ENCODE peak calls at places on chromosomes 1 and 21, in nine cellular contexts. D is astrocyte, J is Panc1, A is neural progenitor cell, C is fibroblast of lung, T is IMR-90, K is left ventricle myocardium inferior, I is PC-3, H is Peyer's patch. U is an unnamed sample. For H3K27me3 and H3K4me1, the result is how much of the 10 kb centered on the place peaks cover.

GRCh38 chr21:43930848-43931384 is 65.9 kb downstream of the AGPAT3 start:
- DNase-seq in D (no peak), J (no peak), A (no peak), C (no peak), T (no peak), K (no peak), I (no peak), H (no peak), U (no peak)

GRCh38 chr1:40379785-40380452 is 6.4 kb downstream of the SMAP2 start:
- DNase-seq in D (peak), J (no peak), A (no peak), C (peak), T (peak), K (no peak), I (peak), H (no peak), U (no peak)

GRCh38 chr1:152998476-152998875 is 3.1 kb upstream of the SPRR3 start:
- DNase-seq in D (no peak), J (no peak), A (no peak), C (no peak), T (no peak), K (no peak), I (no peak), H (no peak), U (no peak)

GRCh38 chr1:240803151-240803550 is 191.2 kb upstream of the GREM2 start:
- DNase-seq in D (peak), J (peak), A (no peak), C (peak), T (peak), K (no peak), I (peak), H (no peak), U (no peak)

GRCh38 chr1:176119549-176119948 is 87.5 kb downstream of the COP1 start:
- DNase-seq in D (no peak), J (peak), A (no peak), C (peak), T (peak), K (no peak), I (peak), H (no peak), U (no peak)

GRCh38 chr1:21641967-21642366 is 27.2 kb downstream of the RAP1GAP start:
- DNase-seq in D (no peak), J (no peak), A (no peak), C (no peak), T (no peak), K (peak), I (no peak), H (no peak), U (peak)

GRCh38 chr1:208450958-208451357 is 206.8 kb upstream of the PLXNA2 start:
- DNase-seq in D (no peak), J (no peak), A (no peak), C (no peak), T (no peak), K (no peak), I (no peak), H (no peak), U (no peak)

GRCh38 chr1:87410771-87411170 is 82.1 kb downstream of the LMO4 start:
- DNase-seq in D (no peak), J (no peak), A (no peak), C (peak), T (peak), K (peak), I (no peak), H (no peak), U (no peak)

GRCh38 chr21:42223826-42224575 is 5.1 kb downstream of the ABCG1 start:
- DNase-seq in D (no peak), J (no peak), A (no peak), C (no peak), T (no peak), K (no peak), I (no peak), H (no peak), U (no peak)

GRCh38 chr1:20492751-20493150 is 6.7 kb upstream of the CAMK2N1 start:
- DNase-seq in D (no peak), J (no peak), A (no peak), C (no peak), T (no peak), K (no peak), I (no peak), H (no peak), U (no peak)

GRCh38 chr1:25813734-25814471 is 5.9 kb upstream of the MTFR1L start:
- DNase-seq in D (no peak), J (no peak), A (no peak), C (no peak), T (no peak), K (no peak), I (no peak), H (no peak), U (no peak)

GRCh38 chr1:3035871-3036645 is 14.8 kb downstream of the ACTRT2 start:
- DNase-seq in D (no peak), J (no peak), A (no peak), C (no peak), T (no peak), K (no peak), I (no peak), H (no peak), U (peak)

GRCh38 chr1:229699613-229700242 is 73.7 kb downstream of the URB2 start:
- DNase-seq in D (peak), J (no peak), A (no peak), C (peak), T (no peak), K (no peak), I (no peak), H (no peak), U (no peak)

GRCh38 chr21:43721939-43722338 is 3.0 kb downstream of the PDXK start:
- DNase-seq in D (no peak), J (no peak), A (no peak), C (no peak), T (no peak), K (no peak), I (no peak), H (no peak), U (no peak)

GRCh38 chr1:116764906-116765862 is 11.0 kb downstream of the CD2 start:
- DNase-seq in D (no peak), J (no peak), A (no peak), C (no peak), T (no peak), K (no peak), I (no peak), H (no peak), U (no peak)

GRCh38 chr1:204975568-204976235 is 67.3 kb upstream of the CNTN2 start:
- DNase-seq in D (no peak), J (peak), A (peak), C (peak), T (peak), K (no peak), I (peak), H (peak), U (peak)

GRCh38 chr1:50633465-50633864 is 210.2 kb upstream of the DMRTA2 start:
- DNase-seq in D (no peak), J (no peak), A (peak), C (no peak), T (no peak), K (no peak), I (no peak), H (no peak), U (no peak)

GRCh38 chr1:213135572-213135971 is 84.5 kb downstream of the RPS6KC1 start:
- DNase-seq in D (no peak), J (no peak), A (no peak), C (peak), T (peak), K (no peak), I (peak), H (no peak), U (no peak)

GRCh38 chr1:30302808-30303310 is 420.5 kb downstream of the MATN1 start:
- DNase-seq in D (no peak), J (no peak), A (no peak), C (no peak), T (no peak), K (no peak), I (no peak), H (no peak), U (no peak)

GRCh38 chr21:42424848-42425602 is 21.3 kb downstream of the UBASH3A start:
- DNase-seq in D (no peak), J (no peak), A (no peak), C (no peak), T (no peak), K (no peak), I (no peak), H (peak), U (no peak)

GRCh38 chr1:116724765-116725375 is 29.4 kb upstream of the CD2 start:
- DNase-seq in D (peak), J (peak), A (peak), C (peak), T (peak), K (no peak), I (peak), H (peak), U (peak)

GRCh38 chr1:226990133-226990716 is 50.1 kb downstream of the COQ8A start:
- DNase-seq in D (no peak), J (no peak), A (no peak), C (no peak), T (no peak), K (no peak), I (no peak), H (peak), U (no peak)

GRCh38 chr1:245589221-245589620 is 434.4 kb downstream of the KIF26B start:
- DNase-seq in D (no peak), J (no peak), A (no peak), C (no peak), T (no peak), K (no peak), I (no peak), H (no peak), U (no peak)

GRCh38 chr1:205486258-205486657 is 18.2 kb upstream of the CDK18 start:
- DNase-seq in D (no peak), J (no peak), A (no peak), C (no peak), T (no peak), K (no peak), I (no peak), H (no peak), U (no peak)

GRCh38 chr1:53682369-53682685 is 56.6 kb downstream of the GLIS1 start:
- DNase-seq in D (no peak), J (no peak), A (no peak), C (no peak), T (no peak), K (no peak), I (no peak), H (no peak), U (no peak)
- H3K27me3 ChIP-seq in D (under half), J (under half), A (under half), C (under half), T (under half), K (half or more), I (under half), H (under half), U (under half)

GRCh38 chr1:183303901-183304300 is 114.3 kb downstream of the NMNAT2 start:
- DNase-seq in D (no peak), J (no peak), A (no peak), C (peak), T (peak), K (no peak), I (peak), H (no peak), U (no peak)

GRCh38 chr1:183304466-183305122 is 113.6 kb downstream of the NMNAT2 start:
- DNase-seq in D (no peak), J (no peak), A (no peak), C (no peak), T (no peak), K (no peak), I (peak), H (no peak), U (no peak)

GRCh38 chr1:183301239-183301638 is 115.2 kb downstream of the LAMC2 start:
- DNase-seq in D (no peak), J (no peak), A (no peak), C (no peak), T (no peak), K (no peak), I (no peak), H (no peak), U (no peak)

GRCh38 chr1:183302452-183303324 is 115.5 kb downstream of the NMNAT2 start:
- DNase-seq in D (no peak), J (no peak), A (no peak), C (no peak), T (no peak), K (no peak), I (no peak), H (no peak), U (no peak)

GRCh38 chr1:183303325-183303645 is 114.9 kb downstream of the NMNAT2 start:
- DNase-seq in D (no peak), J (no peak), A (no peak), C (no peak), T (no peak), K (no peak), I (no peak), H (no peak), U (no peak)
- H3K27ac ChIP-seq in D (no peak), J (no peak), A (no peak), C (no peak), T (no peak), K (peak), I (no peak), H (no peak), U (no peak)

GRCh38 chr1:230818411-230818810 is 49.9 kb downstream of the C1orf198 start:
- DNase-seq in D (no peak), J (no peak), A (no peak), C (no peak), T (no peak), K (no peak), I (no peak), H (no peak), U (no peak)

GRCh38 chr1:230818881-230819280 is 49.4 kb downstream of the C1orf198 start:
- DNase-seq in D (no peak), J (no peak), A (no peak), C (no peak), T (no peak), K (no peak), I (no peak), H (no peak), U (no peak)

GRCh38 chr1:230821346-230821745 is 47.0 kb downstream of the C1orf198 start:
- DNase-seq in D (no peak), J (no peak), A (no peak), C (no peak), T (no peak), K (no peak), I (no peak), H (no peak), U (no peak)

GRCh38 chr1:230820568-230820967 is 47.8 kb downstream of the C1orf198 start:
- DNase-seq in D (no peak), J (no peak), A (no peak), C (no peak), T (no peak), K (no peak), I (no peak), H (no peak), U (no peak)

GRCh38 chr1:230819976-230820375 is 48.3 kb downstream of the C1orf198 start:
- DNase-seq in D (no peak), J (no peak), A (no peak), C (no peak), T (no peak), K (no peak), I (no peak), H (no peak), U (no peak)
- H3K4me1 ChIP-seq in D (under half), J (under half), A (under half), C (under half), T (under half), K (half or more), I (under half), H (under half), U (under half)

GRCh38 chr1:92476071-92476607 is 10.6 kb downstream of the GFI1 start:
- DNase-seq in D (no peak), J (no peak), A (no peak), C (no peak), T (no peak), K (no peak), I (no peak), H (peak), U (no peak)
- H3K27me3 ChIP-seq in D (half or more), J (under half), A (half or more), C (half or more), T (half or more), K (half or more), I (under half), H (under half), U (under half)

GRCh38 chr1:111221633-111222286 is 5.8 kb upstream of the CHI3L2 start:
- DNase-seq in D (peak), J (no peak), A (no peak), C (peak), T (peak), K (no peak), I (no peak), H (peak), U (no peak)
- H3K27ac ChIP-seq in D (no peak), J (no peak), A (no peak), C (no peak), T (no peak), K (no peak), I (no peak), H (peak), U (no peak)

GRCh38 chr1:92482404-92482664 is 4.4 kb downstream of the GFI1 start:
- DNase-seq in D (no peak), J (no peak), A (no peak), C (peak), T (no peak), K (no peak), I (no peak), H (no peak), U (no peak)
- H3K4me1 ChIP-seq in D (under half), J (under half), A (half or more), C (under half), T (under half), K (half or more), I (under half), H (under half), U (under half)

GRCh38 chr1:26957306-26957705 is 3.0 kb downstream of the KDF1 start:
- DNase-seq in D (no peak), J (no peak), A (no peak), C (no peak), T (no peak), K (no peak), I (no peak), H (no peak), U (no peak)
- H3K27me3 ChIP-seq in D (under half), J (under half), A (under half), C (under half), T (under half), K (half or more), I (under half), H (under half), U (under half)